ENCODE peak calls at places on chromosomes 16 and 17, in ten cellular contexts. One of them, this sample, is unnamed.

GRCh38 chr17:19317359-19318095 is 45.0 kb downstream of the B9D1 start:
- DNase-seq in HFFc6: no peak
- DNase-seq in adrenal gland: peak
- DNase-seq in heart right ventricle: peak
- DNase-seq in cardiac muscle cell: peak
- DNase-seq in fibroblast of mammary gland: peak
- DNase-seq in dorsolateral prefrontal cortex: peak
- DNase-seq in upper lobe of right lung: peak
- DNase-seq in GM23338: peak
- DNase-seq in hepatocyte: peak
- DNase-seq in this sample: peak

GRCh38 chr17:12342609-12343248 is 322.1 kb downstream of the MAP2K4 start:
- DNase-seq in HFFc6: no peak
- DNase-seq in adrenal gland: no peak
- DNase-seq in heart right ventricle: no peak
- DNase-seq in cardiac muscle cell: peak
- DNase-seq in fibroblast of mammary gland: peak
- DNase-seq in dorsolateral prefrontal cortex: no peak
- DNase-seq in upper lobe of right lung: no peak
- DNase-seq in GM23338: peak
- DNase-seq in hepatocyte: peak
- DNase-seq in this sample: peak

GRCh38 chr17:17781591-17782424 is 55.0 kb downstream of the SREBF1 start:
- DNase-seq in HFFc6: peak
- DNase-seq in adrenal gland: peak
- DNase-seq in heart right ventricle: peak
- DNase-seq in cardiac muscle cell: peak
- DNase-seq in fibroblast of mammary gland: peak
- DNase-seq in dorsolateral prefrontal cortex: peak
- DNase-seq in upper lobe of right lung: peak
- DNase-seq in GM23338: peak
- DNase-seq in hepatocyte: peak
- DNase-seq in this sample: peak

GRCh38 chr16:66470556-66470955 is 43.5 kb downstream of the BEAN1 start:
- DNase-seq in HFFc6: no peak
- DNase-seq in adrenal gland: no peak
- DNase-seq in heart right ventricle: no peak
- DNase-seq in cardiac muscle cell: no peak
- DNase-seq in fibroblast of mammary gland: no peak
- DNase-seq in dorsolateral prefrontal cortex: no peak
- DNase-seq in upper lobe of right lung: no peak
- DNase-seq in GM23338: no peak
- DNase-seq in hepatocyte: no peak
- DNase-seq in this sample: no peak

GRCh38 chr16:80167657-80168056 is 373.1 kb upstream of the DYNLRB2 start:
- DNase-seq in HFFc6: no peak
- DNase-seq in adrenal gland: no peak
- DNase-seq in heart right ventricle: no peak
- DNase-seq in cardiac muscle cell: no peak
- DNase-seq in fibroblast of mammary gland: no peak
- DNase-seq in dorsolateral prefrontal cortex: no peak
- DNase-seq in upper lobe of right lung: no peak
- DNase-seq in GM23338: no peak
- DNase-seq in hepatocyte: no peak
- DNase-seq in this sample: no peak

GRCh38 chr17:68777856-68778694 is 176.9 kb upstream of the FAM20A start:
- DNase-seq in HFFc6: no peak
- DNase-seq in adrenal gland: no peak
- DNase-seq in heart right ventricle: no peak
- DNase-seq in cardiac muscle cell: no peak
- DNase-seq in fibroblast of mammary gland: no peak
- DNase-seq in dorsolateral prefrontal cortex: no peak
- DNase-seq in upper lobe of right lung: no peak
- DNase-seq in GM23338: no peak
- DNase-seq in hepatocyte: peak
- DNase-seq in this sample: no peak

GRCh38 chr16:83113317-83113716 is 486.5 kb downstream of the CDH13 start:
- DNase-seq in HFFc6: peak
- DNase-seq in adrenal gland: no peak
- DNase-seq in heart right ventricle: no peak
- DNase-seq in cardiac muscle cell: peak
- DNase-seq in fibroblast of mammary gland: peak
- DNase-seq in dorsolateral prefrontal cortex: peak
- DNase-seq in upper lobe of right lung: no peak
- DNase-seq in GM23338: peak
- DNase-seq in hepatocyte: peak
- DNase-seq in this sample: no peak

GRCh38 chr17:43661699-43662431 is at the start of gene MEOX1:
- DNase-seq in HFFc6: peak
- DNase-seq in adrenal gland: no peak
- DNase-seq in heart right ventricle: peak
- DNase-seq in cardiac muscle cell: peak
- DNase-seq in fibroblast of mammary gland: peak
- DNase-seq in dorsolateral prefrontal cortex: no peak
- DNase-seq in upper lobe of right lung: no peak
- DNase-seq in GM23338: no peak
- DNase-seq in hepatocyte: no peak
- DNase-seq in this sample: peak

GRCh38 chr17:59506907-59507726 is 58.3 kb upstream of the DHX40 start:
- DNase-seq in HFFc6: no peak
- DNase-seq in adrenal gland: peak
- DNase-seq in heart right ventricle: no peak
- DNase-seq in cardiac muscle cell: no peak
- DNase-seq in fibroblast of mammary gland: peak
- DNase-seq in dorsolateral prefrontal cortex: no peak
- DNase-seq in upper lobe of right lung: no peak
- DNase-seq in GM23338: no peak
- DNase-seq in hepatocyte: no peak
- DNase-seq in this sample: no peak

GRCh38 chr17:77951123-77951522 is 7.4 kb upstream of the TNRC6C start:
- DNase-seq in HFFc6: no peak
- DNase-seq in adrenal gland: no peak
- DNase-seq in heart right ventricle: no peak
- DNase-seq in cardiac muscle cell: no peak
- DNase-seq in fibroblast of mammary gland: no peak
- DNase-seq in dorsolateral prefrontal cortex: no peak
- DNase-seq in upper lobe of right lung: no peak
- DNase-seq in GM23338: no peak
- DNase-seq in hepatocyte: no peak
- DNase-seq in this sample: no peak

GRCh38 chr17:17691468-17692263 is 10.4 kb downstream of the RAI1 start:
- DNase-seq in HFFc6: no peak
- DNase-seq in adrenal gland: no peak
- DNase-seq in heart right ventricle: peak
- DNase-seq in cardiac muscle cell: no peak
- DNase-seq in fibroblast of mammary gland: no peak
- DNase-seq in dorsolateral prefrontal cortex: no peak
- DNase-seq in upper lobe of right lung: no peak
- DNase-seq in GM23338: no peak
- DNase-seq in hepatocyte: no peak
- DNase-seq in this sample: peak

GRCh38 chr16:83952940-83953795 is at the start of gene OSGIN1:
- DNase-seq in HFFc6: peak
- DNase-seq in adrenal gland: peak
- DNase-seq in heart right ventricle: peak
- DNase-seq in cardiac muscle cell: peak
- DNase-seq in fibroblast of mammary gland: peak
- DNase-seq in dorsolateral prefrontal cortex: peak
- DNase-seq in upper lobe of right lung: peak
- DNase-seq in GM23338: peak
- DNase-seq in hepatocyte: peak
- DNase-seq in this sample: peak

GRCh38 chr17:33653389-33653788 is 360.3 kb upstream of the ASIC2 start:
- DNase-seq in HFFc6: no peak
- DNase-seq in adrenal gland: no peak
- DNase-seq in heart right ventricle: no peak
- DNase-seq in cardiac muscle cell: no peak
- DNase-seq in fibroblast of mammary gland: no peak
- DNase-seq in dorsolateral prefrontal cortex: no peak
- DNase-seq in upper lobe of right lung: no peak
- DNase-seq in GM23338: no peak
- DNase-seq in hepatocyte: no peak
- DNase-seq in this sample: no peak

GRCh38 chr16:8199390-8199789 is 390.9 kb downstream of the TMEM114 start:
- DNase-seq in HFFc6: no peak
- DNase-seq in adrenal gland: no peak
- DNase-seq in heart right ventricle: no peak
- DNase-seq in cardiac muscle cell: no peak
- DNase-seq in fibroblast of mammary gland: no peak
- DNase-seq in dorsolateral prefrontal cortex: no peak
- DNase-seq in upper lobe of right lung: no peak
- DNase-seq in GM23338: peak
- DNase-seq in hepatocyte: no peak
- DNase-seq in this sample: no peak

GRCh38 chr17:46191332-46192210 is 1.7 kb downstream of the KANSL1 start:
- DNase-seq in HFFc6: peak
- DNase-seq in adrenal gland: peak
- DNase-seq in heart right ventricle: no peak
- DNase-seq in cardiac muscle cell: peak
- DNase-seq in fibroblast of mammary gland: no peak
- DNase-seq in dorsolateral prefrontal cortex: no peak
- DNase-seq in upper lobe of right lung: no peak
- DNase-seq in GM23338: peak
- DNase-seq in hepatocyte: peak
- DNase-seq in this sample: peak

GRCh38 chr16:46607529-46607928 is 13.7 kb downstream of the SHCBP1 start:
- DNase-seq in HFFc6: peak
- DNase-seq in adrenal gland: no peak
- DNase-seq in heart right ventricle: no peak
- DNase-seq in cardiac muscle cell: peak
- DNase-seq in fibroblast of mammary gland: peak
- DNase-seq in dorsolateral prefrontal cortex: no peak
- DNase-seq in upper lobe of right lung: no peak
- DNase-seq in GM23338: peak
- DNase-seq in hepatocyte: peak
- DNase-seq in this sample: no peak

GRCh38 chr16:72371307-72372081 is 199.5 kb upstream of the PMFBP1 start:
- DNase-seq in HFFc6: peak
- DNase-seq in adrenal gland: no peak
- DNase-seq in heart right ventricle: no peak
- DNase-seq in cardiac muscle cell: peak
- DNase-seq in fibroblast of mammary gland: peak
- DNase-seq in dorsolateral prefrontal cortex: no peak
- DNase-seq in upper lobe of right lung: no peak
- DNase-seq in GM23338: peak
- DNase-seq in hepatocyte: peak
- DNase-seq in this sample: no peak

GRCh38 chr16:85394511-85395206 is 218.5 kb upstream of the GSE1 start:
- DNase-seq in HFFc6: no peak
- DNase-seq in adrenal gland: peak
- DNase-seq in heart right ventricle: no peak
- DNase-seq in cardiac muscle cell: no peak
- DNase-seq in fibroblast of mammary gland: no peak
- DNase-seq in dorsolateral prefrontal cortex: peak
- DNase-seq in upper lobe of right lung: peak
- DNase-seq in GM23338: no peak
- DNase-seq in hepatocyte: no peak
- DNase-seq in this sample: no peak

DNA sequence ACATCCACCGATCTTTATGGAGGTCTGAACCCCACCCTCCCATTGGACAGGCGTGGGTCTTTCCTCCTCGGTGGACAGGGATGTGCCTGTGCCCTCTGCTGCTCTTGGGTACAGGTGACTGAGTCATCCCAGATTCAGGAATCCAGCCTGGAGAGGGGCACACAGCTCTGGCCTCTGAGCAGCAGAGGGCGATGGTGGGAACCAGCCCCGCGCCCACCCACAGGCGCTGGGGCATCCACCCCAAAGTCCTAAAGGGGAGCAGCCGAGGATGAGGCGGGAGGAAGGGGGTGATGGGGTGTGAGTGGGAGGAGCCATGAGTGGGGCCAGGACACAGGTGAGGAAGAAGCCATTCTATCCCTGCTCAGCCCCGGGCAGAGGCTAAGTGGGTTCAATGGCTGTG is 35.0 kb downstream of the ENGASE start:
- DNase-seq in HFFc6: no peak
- DNase-seq in adrenal gland: no peak
- DNase-seq in heart right ventricle: no peak
- DNase-seq in cardiac muscle cell: no peak
- DNase-seq in fibroblast of mammary gland: no peak
- DNase-seq in dorsolateral prefrontal cortex: no peak
- DNase-seq in upper lobe of right lung: no peak
- DNase-seq in GM23338: peak
- DNase-seq in hepatocyte: no peak
- DNase-seq in this sample: no peak
- TF ChIP-seq CTCF in HFFc6: no peak
- TF ChIP-seq CTCF in adrenal gland: no peak
- TF ChIP-seq CTCF in heart right ventricle: no peak
- TF ChIP-seq CTCF in cardiac muscle cell: peak
- TF ChIP-seq CTCF in fibroblast of mammary gland: no peak
- TF ChIP-seq CTCF in dorsolateral prefrontal cortex: no peak
- TF ChIP-seq CTCF in upper lobe of right lung: no peak
- TF ChIP-seq CTCF in GM23338: peak
- TF ChIP-seq CTCF in hepatocyte: peak
- TF ChIP-seq CTCF in this sample: no peak

GRCh38 chr17:28675980-28676379 is 14.0 kb downstream of the SUPT6H start:
- DNase-seq in HFFc6: no peak
- DNase-seq in adrenal gland: no peak
- DNase-seq in heart right ventricle: no peak
- DNase-seq in cardiac muscle cell: no peak
- DNase-seq in fibroblast of mammary gland: no peak
- DNase-seq in dorsolateral prefrontal cortex: no peak
- DNase-seq in upper lobe of right lung: no peak
- DNase-seq in GM23338: peak
- DNase-seq in hepatocyte: peak
- DNase-seq in this sample: no peak
- TF ChIP-seq CTCF in HFFc6: peak
- TF ChIP-seq CTCF in adrenal gland: no peak
- TF ChIP-seq CTCF in heart right ventricle: no peak
- TF ChIP-seq CTCF in cardiac muscle cell: no peak
- TF ChIP-seq CTCF in fibroblast of mammary gland: no peak
- TF ChIP-seq CTCF in dorsolateral prefrontal cortex: no peak
- TF ChIP-seq CTCF in upper lobe of right lung: peak
- TF ChIP-seq CTCF in GM23338: peak
- TF ChIP-seq CTCF in hepatocyte: peak
- TF ChIP-seq CTCF in this sample: peak

GRCh38 chr17:39527220-39527813 is 66.0 kb downstream of the CDK12 start:
- DNase-seq in HFFc6: no peak
- DNase-seq in adrenal gland: no peak
- DNase-seq in heart right ventricle: no peak
- DNase-seq in cardiac muscle cell: peak
- DNase-seq in fibroblast of mammary gland: peak
- DNase-seq in dorsolateral prefrontal cortex: no peak
- DNase-seq in upper lobe of right lung: no peak
- DNase-seq in GM23338: peak
- DNase-seq in hepatocyte: no peak
- DNase-seq in this sample: no peak
- TF ChIP-seq CTCF in HFFc6: peak
- TF ChIP-seq CTCF in adrenal gland: peak
- TF ChIP-seq CTCF in heart right ventricle: peak
- TF ChIP-seq CTCF in cardiac muscle cell: peak
- TF ChIP-seq CTCF in fibroblast of mammary gland: peak
- TF ChIP-seq CTCF in dorsolateral prefrontal cortex: peak
- TF ChIP-seq CTCF in upper lobe of right lung: peak
- TF ChIP-seq CTCF in GM23338: peak
- TF ChIP-seq CTCF in hepatocyte: peak
- TF ChIP-seq CTCF in this sample: peak

GRCh38 chr16:2515180-2515803 is 1.5 kb downstream of the ATP6V0C start:
- DNase-seq in HFFc6: no peak
- DNase-seq in adrenal gland: peak
- DNase-seq in heart right ventricle: peak
- DNase-seq in cardiac muscle cell: no peak
- DNase-seq in fibroblast of mammary gland: no peak
- DNase-seq in dorsolateral prefrontal cortex: no peak
- DNase-seq in upper lobe of right lung: peak
- DNase-seq in GM23338: no peak
- DNase-seq in hepatocyte: no peak
- DNase-seq in this sample: no peak
- TF ChIP-seq CTCF in HFFc6: no peak
- TF ChIP-seq CTCF in adrenal gland: no peak
- TF ChIP-seq CTCF in heart right ventricle: no peak
- TF ChIP-seq CTCF in cardiac muscle cell: no peak
- TF ChIP-seq CTCF in fibroblast of mammary gland: no peak
- TF ChIP-seq CTCF in dorsolateral prefrontal cortex: no peak
- TF ChIP-seq CTCF in upper lobe of right lung: no peak
- TF ChIP-seq CTCF in GM23338: no peak
- TF ChIP-seq CTCF in hepatocyte: no peak
- TF ChIP-seq CTCF in this sample: no peak